ENCODE peak calls at places on chromosomes 12 and 14, in four cellular contexts. S is WTC11, N is HEK293T, K is K562. H is an unnamed sample.

GRCh38 chr14:33689680-33690079 is 261.2 kb downstream of the EGLN3 start:
- DNase-seq in K (no peak), S (no peak), N (no peak), H (no peak)

GRCh38 chr12:28222081-28222700 is 31.9 kb downstream of the CCDC91 start:
- DNase-seq in S (no peak), N (no peak), K (no peak), H (no peak)

GRCh38 chr12:67562513-67563287 is 85.8 kb upstream of the DYRK2 start:
- DNase-seq in N (no peak), S (no peak), K (no peak), H (no peak)

GRCh38 chr12:132748319-132748718 is 13.3 kb downstream of the ANKLE2 start:
- DNase-seq in S (no peak), N (no peak), K (no peak), H (no peak)

GRCh38 chr12:133233993-133234564 is 1.6 kb downstream of the ANHX start:
- DNase-seq in N (no peak), K (no peak), S (no peak), H (no peak)

GRCh38 chr14:58815781-58816297 is 178.1 kb downstream of the DACT1 start:
- DNase-seq in K (no peak), N (no peak), S (no peak), H (no peak)

GRCh38 chr12:67239061-67239460 is 30.1 kb upstream of the CAND1 start:
- DNase-seq in S (no peak), N (no peak), K (no peak), H (no peak)

GRCh38 chr14:96574633-96575191 is 72.5 kb downstream of the PAPOLA start:
- DNase-seq in S (no peak), N (no peak), K (no peak), H (no peak)

GRCh38 chr14:24181251-24182077 is 7.2 kb downstream of the IPO4 start:
- DNase-seq in S (no peak), K (no peak), N (no peak), H (no peak)

GRCh38 chr14:34488528-34488927 is 26.5 kb upstream of the SPTSSA start:
- DNase-seq in K (no peak), N (no peak), S (no peak), H (no peak)

GRCh38 chr12:12008931-12009611 is 61.7 kb upstream of the BCL2L14 start:
- DNase-seq in S (peak), N (no peak), K (no peak), H (no peak)

GRCh38 chr12:2396448-2396871 is 343.7 kb downstream of the CACNA1C start:
- DNase-seq in S (no peak), N (no peak), K (no peak), H (no peak)

GRCh38 chr12:92476844-92477243 is 225.9 kb upstream of the PLEKHG7 start:
- DNase-seq in S (no peak), N (no peak), K (no peak), H (no peak)

GRCh38 chr12:96578526-96579125 is 89.2 kb downstream of the CFAP54 start:
- DNase-seq in S (no peak), N (peak), K (peak), H (peak)

GRCh38 chr14:73973497-73973896 is 23.4 kb downstream of the COQ6 start:
- DNase-seq in K (no peak), S (no peak), N (no peak), H (no peak)

GRCh38 chr12:50786498-50787231 is 22.8 kb downstream of the ATF1 start:
- DNase-seq in S (no peak), K (no peak), N (no peak), H (peak)

GRCh38 chr12:93571854-93572711 is at the start of gene SOCS2:
- DNase-seq in S (peak), N (peak), K (peak), H (no peak)

GRCh38 chr12:46771268-46771837 is 54.4 kb downstream of the SLC38A4 start:
- DNase-seq in S (no peak), K (no peak), N (no peak), H (no peak)

GRCh38 chr12:109291531-109292341 is 17.3 kb downstream of the FOXN4 start:
- DNase-seq in S (peak), K (no peak), N (no peak), H (no peak)

GRCh38 chr12:67942704-67943103 is 46.5 kb upstream of the IFNG-AS1 start:
- DNase-seq in S (no peak), K (no peak), N (no peak), H (no peak)

GRCh38 chr14:54252072-54252730 is 144.6 kb upstream of the CDKN3 start:
- DNase-seq in K (no peak), N (no peak), S (no peak), H (peak)

GRCh38 chr14:61444215-61444768 is 122.9 kb downstream of the PRKCH start:
- DNase-seq in K (no peak), S (no peak), N (no peak), H (no peak)

GRCh38 chr12:40988335-40988734 is 199.8 kb upstream of the PDZRN4 start:
- DNase-seq in S (no peak), N (no peak), K (no peak), H (no peak)

GRCh38 chr12:109795023-109795422 is 38.2 kb downstream of the TRPV4 start:
- DNase-seq in K (no peak), S (no peak), N (no peak), H (no peak)

GRCh38 chr12:132904718-132905328 is 17.4 kb upstream of the CHFR start:
- DNase-seq in N (no peak), S (peak), K (peak), H (no peak)

GRCh38 chr12:674272-674781 is 11.1 kb upstream of the NINJ2 start:
- DNase-seq in N (no peak), K (no peak), S (no peak), H (no peak)

GRCh38 chr12:12474931-12475485 is 87.7 kb downstream of the DUSP16 start:
- DNase-seq in K (peak), N (no peak), S (no peak), H (no peak)

GRCh38 chr12:46456356-46457334 is 84.1 kb upstream of the SLC38A2 start:
- DNase-seq in K (no peak), N (no peak), S (no peak), H (peak)

GRCh38 chr14:38290601-38291190 is 34.8 kb upstream of the CLEC14A start:
- DNase-seq in S (no peak), N (no peak), K (no peak), H (peak)

GRCh38 chr14:102187044-102187443 is 47.3 kb downstream of the WDR20 start:
- DNase-seq in S (no peak), K (no peak), N (no peak), H (no peak)

DNA sequence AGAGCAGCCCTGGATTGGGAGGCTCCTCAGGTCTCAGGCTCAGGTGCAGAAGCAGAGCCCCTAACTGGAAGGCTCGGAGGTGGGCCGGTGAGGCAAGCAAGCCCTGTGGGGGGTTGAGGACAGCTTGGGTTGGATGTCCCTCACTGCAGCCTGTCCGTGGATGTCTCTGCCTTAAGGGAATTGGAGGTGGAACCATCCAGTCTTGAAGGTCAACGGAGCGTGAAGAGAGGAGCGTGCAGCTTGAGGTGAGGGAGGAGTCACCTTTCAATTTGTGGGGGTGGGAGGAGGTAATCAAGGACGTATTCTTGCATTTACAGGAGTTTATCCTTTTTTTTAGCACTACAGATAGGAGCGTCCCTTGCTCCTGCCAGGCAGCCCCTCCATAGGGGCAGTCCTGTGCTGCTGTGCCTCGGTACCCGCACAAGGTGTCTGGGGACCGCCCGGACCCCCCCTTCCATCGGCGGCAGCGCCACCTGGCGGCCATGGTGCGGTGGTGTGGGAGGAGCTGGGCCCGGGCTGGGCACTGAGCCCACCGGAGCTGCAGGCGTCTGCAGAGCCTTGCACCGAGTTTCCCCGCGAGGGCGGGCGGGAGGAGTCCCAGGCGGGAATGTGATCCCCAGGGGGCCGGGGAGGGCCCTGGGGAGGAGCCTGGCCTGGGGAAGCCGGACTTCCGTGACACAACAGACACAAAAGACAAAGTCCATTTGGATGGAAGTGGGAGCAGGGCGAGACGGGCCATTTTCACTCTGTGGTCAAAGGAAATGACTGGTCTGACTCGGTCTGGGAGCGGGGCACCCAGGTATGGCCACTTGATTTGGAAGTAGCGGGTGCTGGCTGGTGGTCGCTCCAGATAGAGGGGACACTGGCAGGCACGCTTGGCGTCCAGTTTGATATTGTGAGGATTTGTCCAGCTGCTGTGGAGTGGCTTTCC is 884 bp downstream of the DNAJC22 start:
- DNase-seq in K (peak), N (peak), S (peak), H (peak)
- TF ChIP-seq ELF4 in K (no peak), N (no peak), S (no peak), H (peak)

GRCh38 chr12:52495385-52495784 is 2.3 kb upstream of the KRT6A start:
- DNase-seq in N (peak), S (peak), K (no peak), H (no peak)
- TF ChIP-seq ELF4 in N (no peak), S (no peak), K (no peak), H (no peak)

GRCh38 chr12:82415402-82415801 is 57.1 kb downstream of the METTL25 start:
- DNase-seq in N (no peak), S (no peak), K (no peak), H (no peak)
- TF ChIP-seq ELF4 in N (no peak), S (no peak), K (no peak), H (no peak)

DNA sequence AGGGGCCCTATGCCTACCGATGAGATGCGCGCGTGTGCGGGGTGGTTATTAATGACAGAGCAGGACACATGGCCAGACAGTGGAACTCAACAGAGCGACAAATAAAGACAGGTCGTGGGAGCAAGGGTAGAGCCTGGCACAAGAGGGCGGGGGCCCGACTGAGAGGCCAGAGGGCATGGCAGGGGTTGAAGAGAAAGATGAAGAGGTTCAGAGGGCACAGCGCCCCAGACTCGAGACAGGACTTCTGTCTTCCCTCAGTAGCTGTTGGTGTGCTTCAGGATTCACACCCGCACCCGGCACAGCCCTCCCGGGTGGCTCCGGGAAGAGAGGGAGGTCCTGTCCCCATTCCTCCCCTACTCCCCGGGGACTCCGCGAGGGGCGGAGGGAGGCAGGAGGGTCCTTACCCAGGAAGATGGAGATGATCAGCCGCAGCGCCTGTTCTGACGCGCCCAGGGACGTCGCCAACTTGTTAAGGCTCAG is 366 bp downstream of the LPCAT3 start:
- DNase-seq in K (peak), N (peak), S (no peak), H (no peak)
- TF ChIP-seq ELF4 in K (no peak), N (no peak), S (no peak), H (no peak)

DNA sequence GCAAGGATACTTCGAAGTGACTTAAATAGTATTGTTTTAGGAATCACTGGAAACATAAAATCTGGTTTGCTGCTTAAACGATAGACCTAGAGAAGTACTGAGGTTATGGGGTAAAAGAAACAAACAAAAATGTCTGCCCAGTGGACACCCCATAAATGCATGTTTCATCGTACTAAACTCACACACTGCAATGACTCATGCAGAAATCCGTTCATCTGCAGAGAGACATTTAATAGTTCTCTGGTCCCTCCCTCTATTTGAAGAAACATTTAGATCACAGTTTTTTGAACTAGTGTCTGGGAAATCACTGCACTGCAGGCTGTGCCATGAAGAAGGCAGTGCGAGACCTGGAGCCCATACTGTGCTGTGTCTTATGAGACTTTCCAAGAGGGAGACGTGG is 25.5 kb downstream of the SLC17A8 start:
- DNase-seq in S (no peak), N (no peak), K (no peak), H (no peak)
- TF ChIP-seq ELF4 in S (no peak), N (no peak), K (no peak), H (no peak)

GRCh38 chr14:105334383-105335230 is 20.1 kb downstream of the PACS2 start:
- DNase-seq in N (no peak), K (no peak), S (no peak), H (no peak)
- TF ChIP-seq ELF4 in N (no peak), K (no peak), S (no peak), H (no peak)

GRCh38 chr12:107092669-107093546 is 441 bp downstream of the CRY1 start:
- DNase-seq in K (no peak), S (peak), N (peak), H (peak)

GRCh38 chr12:107093547-107094448 is at the start of gene CRY1:
- DNase-seq in K (peak), S (peak), N (peak), H (peak)

GRCh38 chr12:107091381-107091780 is 2.0 kb downstream of the CRY1 start:
- DNase-seq in K (no peak), S (no peak), N (no peak), H (no peak)

GRCh38 chr12:107088912-107089311 is 4.4 kb downstream of the CRY1 start:
- DNase-seq in K (no peak), N (no peak), S (no peak), H (no peak)

DNA sequence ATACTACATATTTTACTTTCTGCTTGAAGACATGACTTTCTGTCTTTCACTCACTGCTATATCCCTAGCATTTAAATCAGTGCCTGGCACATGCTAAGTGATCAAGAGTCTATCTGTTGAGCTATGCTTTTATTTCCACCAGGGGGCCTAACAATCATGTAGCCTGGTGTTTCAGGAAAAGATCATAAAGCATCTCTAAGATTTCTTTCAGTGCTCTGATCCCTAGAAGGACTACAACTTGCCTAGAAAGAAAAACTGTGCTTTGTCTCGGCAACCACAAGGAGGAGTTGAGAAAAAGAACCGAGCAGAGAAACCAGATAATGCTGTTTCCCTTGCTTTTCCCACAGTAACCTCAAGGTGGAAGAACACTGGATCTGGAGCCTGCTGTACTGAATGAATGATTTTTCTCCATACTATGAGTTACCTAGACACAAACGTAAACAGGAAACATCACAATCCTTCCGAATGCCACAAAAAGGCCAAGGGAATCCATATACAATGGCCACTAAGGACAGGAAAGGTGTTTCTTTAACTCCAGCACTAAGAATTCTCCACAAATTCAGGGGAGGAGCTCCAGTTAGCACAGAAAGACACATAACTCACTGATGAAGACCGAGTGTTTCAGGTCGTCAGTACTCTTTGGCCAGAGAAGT is 1.2 kb downstream of the CRY1 start:
- DNase-seq in S (no peak), K (peak), N (peak), H (peak)
- TF ChIP-seq ELF4 in S (no peak), K (no peak), N (no peak), H (no peak)

GRCh38 chr14:100392266-100392850 is 69.2 kb downstream of the SLC25A47 start:
- DNase-seq in N (no peak), K (no peak), S (no peak), H (no peak)

GRCh38 chr14:100393362-100393761 is 70.2 kb downstream of the SLC25A47 start:
- DNase-seq in K (no peak), S (no peak), N (no peak), H (no peak)

GRCh38 chr14:100389497-100390104 is 66.5 kb downstream of the SLC25A47 start:
- DNase-seq in S (no peak), K (no peak), N (no peak), H (no peak)

GRCh38 chr14:100391182-100391581 is 68.0 kb downstream of the SLC25A47 start:
- DNase-seq in K (no peak), S (no peak), N (no peak), H (no peak)

DNA sequence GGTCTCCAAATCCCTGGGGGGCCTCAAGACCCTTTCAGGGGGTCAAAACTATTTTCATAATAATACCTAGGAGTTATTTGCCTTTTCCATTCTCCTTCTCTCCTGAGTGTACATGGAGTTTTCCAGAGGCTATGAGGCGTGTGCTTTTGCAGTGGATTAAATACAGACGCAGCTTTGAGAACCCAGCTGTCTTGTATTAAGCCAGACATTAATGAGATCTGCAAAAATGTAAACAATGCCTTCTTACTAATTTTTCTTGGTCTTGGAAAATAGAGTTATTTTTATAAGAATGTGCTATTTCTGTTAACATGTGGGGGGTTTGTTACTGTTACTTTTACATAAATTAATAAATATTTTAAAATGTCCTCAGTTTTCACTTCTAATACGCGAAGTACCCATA is 68.6 kb downstream of the SLC25A47 start:
- DNase-seq in K (no peak), N (no peak), S (no peak), H (no peak)
- TF ChIP-seq ELF4 in K (no peak), N (no peak), S (no peak), H (no peak)